ENCODE peak calls at places on chromosome 17, in seven cellular contexts. H is H1, M is stomach, O is prostate gland, C is ascending aorta, T is left ventricle myocardium inferior, N is fibroblast of lung. J is an unnamed sample.
A peak's percentile ranks its signal among the peaks of the same experiment; 100 is the strongest.

GRCh38 chr17:7133424-7133823 is 18.8 kb upstream of the ASGR2 start:
- DNase-seq in H (no peak), M (no peak), O (no peak), C (peak; percentile 73), T (peak; percentile 39), N (no peak), J (no peak)

GRCh38 chr17:55305321-55306087 is 40.7 kb downstream of the HLF start:
- DNase-seq in H (no peak), M (no peak), O (no peak), C (no peak), T (no peak), N (no peak), J (no peak)

GRCh38 chr17:72496461-72496860 is 375.6 kb downstream of the SOX9 start:
- DNase-seq in H (no peak), M (no peak), O (no peak), C (no peak), T (no peak), N (peak; percentile 94), J (no peak)

GRCh38 chr17:8888704-8889302 is 21.3 kb upstream of the PIK3R6 start:
- DNase-seq in H (no peak), M (no peak), O (no peak), C (no peak), T (no peak), N (no peak), J (no peak)

GRCh38 chr17:71085238-71086033 is 916.1 kb downstream of the KCNJ2 start:
- DNase-seq in H (peak; percentile 69), M (peak; percentile 27), O (no peak), C (no peak), T (no peak), N (no peak), J (no peak)

GRCh38 chr17:37110012-37110701 is 161.4 kb downstream of the AATF start:
- DNase-seq in H (no peak), M (no peak), O (no peak), C (no peak), T (no peak), N (no peak), J (no peak)

GRCh38 chr17:82461827-82462524 is 3.4 kb downstream of the NARF start:
- DNase-seq in H (no peak), M (peak; percentile 78), O (no peak), C (no peak), T (no peak), N (no peak), J (no peak)

GRCh38 chr17:78532922-78533640 is 44.1 kb downstream of the DNAH17 start:
- DNase-seq in H (no peak), M (no peak), O (no peak), C (no peak), T (no peak), N (peak; percentile 85), J (no peak)

GRCh38 chr17:72259977-72260376 is 139.2 kb downstream of the SOX9 start:
- DNase-seq in H (no peak), M (no peak), O (no peak), C (no peak), T (no peak), N (no peak), J (no peak)

GRCh38 chr17:58960068-58960467 is 146.6 kb downstream of the TRIM37 start:
- DNase-seq in H (no peak), M (no peak), O (peak; percentile 72), C (no peak), T (no peak), N (peak; percentile 82), J (no peak)

GRCh38 chr17:48759288-48759687 is 30.7 kb upstream of the HOXB13 start:
- DNase-seq in H (no peak), M (no peak), O (no peak), C (no peak), T (no peak), N (no peak), J (no peak)

GRCh38 chr17:77737442-77738265 is 220.8 kb upstream of the TNRC6C start:
- DNase-seq in H (peak; percentile 26), M (peak; percentile 16), O (no peak), C (peak; percentile 31), T (no peak), N (no peak), J (no peak)

GRCh38 chr17:72432881-72433280 is 312.1 kb downstream of the SOX9 start:
- DNase-seq in H (no peak), M (no peak), O (no peak), C (peak; percentile 7), T (no peak), N (no peak), J (no peak)

GRCh38 chr17:7027335-7027734 is 4.5 kb downstream of the BCL6B start:
- DNase-seq in H (no peak), M (no peak), O (no peak), C (no peak), T (no peak), N (no peak), J (no peak)

GRCh38 chr17:7411427-7411750 is 3.7 kb downstream of the NLGN2 start:
- DNase-seq in H (no peak), M (no peak), O (no peak), C (no peak), T (no peak), N (no peak), J (no peak)

GRCh38 chr17:75478508-75478907 is 22.1 kb downstream of the TMEM94 start:
- DNase-seq in H (no peak), M (no peak), O (no peak), C (no peak), T (no peak), N (peak; percentile 24), J (no peak)

GRCh38 chr17:16215002-16215272 is 397 bp downstream of the NCOR1 start:
- DNase-seq in H (no peak), M (peak; percentile 47), O (peak; percentile 18), C (peak; percentile 72), T (peak; percentile 45), N (peak; percentile 40), J (no peak)

GRCh38 chr17:58280480-58281217 is at the start of gene MPO:
- DNase-seq in H (no peak), M (no peak), O (no peak), C (no peak), T (no peak), N (no peak), J (no peak)

GRCh38 chr17:44211281-44212265 is 7.9 kb downstream of the UBTF start:
- DNase-seq in H (no peak), M (no peak), O (no peak), C (no peak), T (no peak), N (no peak), J (no peak)
- H3K27ac ChIP-seq in H (no peak overlapping the region), M (no peak overlapping the region), O (no peak overlapping the region), C (no peak overlapping the region), T (no peak overlapping the region), N (no peak overlapping the region), J (peak overlapping the region; percentile 74)

DNA sequence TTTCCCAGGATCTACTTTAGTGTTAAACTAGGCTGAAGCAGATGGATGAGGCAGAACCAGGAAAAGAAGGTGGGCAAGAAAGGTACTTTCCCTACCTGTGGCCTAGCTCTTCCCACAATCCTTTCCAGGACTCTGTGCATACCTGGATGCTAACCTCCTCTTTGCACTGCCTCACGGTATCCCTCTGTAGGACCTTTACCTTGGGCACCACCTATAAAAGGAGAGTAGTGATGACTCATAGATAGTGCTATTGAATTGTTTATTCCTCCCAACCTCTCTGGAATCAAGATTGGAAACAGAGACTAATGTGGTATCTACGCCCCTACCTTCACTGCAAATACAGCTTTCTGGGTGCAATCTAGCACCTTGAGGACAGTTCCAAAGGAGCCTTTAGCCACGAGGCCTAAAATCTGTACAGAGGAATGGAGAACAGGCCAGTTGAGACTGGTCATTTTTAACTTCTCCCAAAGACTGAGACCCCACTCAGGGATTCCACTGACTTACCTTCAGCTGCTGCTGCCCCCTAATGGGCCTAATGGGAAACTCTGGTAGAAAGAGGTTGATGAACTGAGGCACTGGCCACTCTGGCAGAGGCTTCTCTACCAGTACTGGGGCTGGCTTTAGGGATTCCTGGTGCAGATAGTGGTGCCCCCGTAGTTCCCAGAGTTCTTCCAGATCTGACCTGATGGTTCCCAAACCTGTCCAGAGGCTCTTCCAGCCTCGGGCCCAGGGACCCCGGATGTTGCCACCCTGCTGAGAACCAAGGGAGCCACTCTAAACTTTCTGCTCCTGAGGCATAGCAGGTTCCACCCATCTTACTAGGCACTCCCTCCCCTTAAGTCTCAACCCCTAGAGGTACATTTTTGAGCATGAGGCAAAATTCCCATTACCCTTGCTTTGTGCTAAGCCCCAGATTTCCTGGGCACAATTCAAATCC is 781 bp downstream of the RSKR start:
- DNase-seq in H (peak; percentile 71), M (peak; percentile 33), O (no peak), C (no peak), T (no peak), N (peak; percentile 23), J (no peak)
- TF ChIP-seq CTCF in H (peak; percentile 64), M (peak; percentile 37), O (peak; percentile 58), C (peak; percentile 43), T (peak; percentile 79), N (peak; percentile 83), J (peak; percentile 72)

DNA sequence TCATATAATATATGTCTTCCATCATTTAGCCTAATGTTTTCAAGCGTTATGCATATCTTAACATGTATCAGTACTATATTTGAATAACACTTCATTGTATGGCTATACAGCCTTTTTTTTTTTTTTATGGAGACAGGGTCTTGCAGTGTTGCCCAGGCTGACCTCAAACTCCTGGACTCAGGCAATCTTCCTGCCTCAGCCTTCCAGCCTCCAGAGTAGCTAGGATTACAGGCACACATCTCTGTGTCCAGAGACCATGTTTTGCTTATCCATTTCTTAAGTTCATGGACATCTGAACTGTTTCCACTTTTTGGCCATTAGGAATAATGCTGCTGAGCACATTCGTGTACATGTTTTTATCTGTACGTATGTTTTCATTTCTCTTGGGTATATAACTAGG is 7.8 kb downstream of the BPTF start:
- DNase-seq in H (peak; percentile 8), M (no peak), O (no peak), C (no peak), T (no peak), N (no peak), J (no peak)
- H3K4me1 ChIP-seq in H (peaks cover 2% of the 10 kb centered on the region), M (peaks cover 92% of the 10 kb centered on the region), O (no peaks in the 10 kb centered on the region), C (peaks cover 19% of the 10 kb centered on the region), T (peaks cover 72% of the 10 kb centered on the region), N (peaks cover 16% of the 10 kb centered on the region), J (peaks cover 31% of the 10 kb centered on the region)

GRCh38 chr17:64178011-64178825 is 48.3 kb upstream of the ERN1 start:
- DNase-seq in H (no peak), M (peak; percentile 38), O (no peak), C (no peak), T (no peak), N (peak; percentile 30), J (no peak)

GRCh38 chr17:64174686-64175456 is 44.9 kb upstream of the ERN1 start:
- DNase-seq in H (no peak), M (no peak), O (no peak), C (peak; percentile 79), T (no peak), N (peak; percentile 30), J (no peak)

GRCh38 chr17:64177346-64178010 is 47.5 kb upstream of the ERN1 start:
- DNase-seq in H (no peak), M (no peak), O (no peak), C (no peak), T (no peak), N (no peak), J (no peak)

GRCh38 chr17:64173646-64174045 is 43.7 kb upstream of the ERN1 start:
- DNase-seq in H (no peak), M (no peak), O (no peak), C (no peak), T (no peak), N (no peak), J (no peak)

DNA sequence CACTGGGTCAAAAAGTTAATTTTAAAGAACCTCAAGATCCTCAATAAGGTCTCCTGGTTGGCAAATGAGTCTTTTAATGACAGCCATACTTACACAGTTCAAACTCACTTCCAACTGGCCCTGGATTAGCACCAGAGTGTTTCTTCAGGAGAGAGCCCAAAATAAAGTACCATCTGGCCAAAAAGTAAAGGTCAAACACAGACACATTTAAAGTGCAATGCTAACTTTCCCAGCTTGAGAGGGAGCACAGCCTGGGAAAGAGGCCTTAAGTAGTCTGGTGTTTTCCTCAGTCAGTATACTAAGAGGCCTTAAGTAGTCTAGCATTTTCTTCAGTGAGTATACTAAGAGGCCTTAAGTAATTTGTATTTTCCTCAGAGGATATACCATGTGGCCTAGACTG is 46.6 kb upstream of the ERN1 start:
- DNase-seq in H (no peak), M (no peak), O (no peak), C (no peak), T (no peak), N (no peak), J (no peak)
- H3K27ac ChIP-seq in H (no peak overlapping the region), M (no peak overlapping the region), O (no peak overlapping the region), C (peak overlapping the region; percentile 85), T (peak overlapping the region; percentile 68), N (no peak overlapping the region), J (peak overlapping the region; percentile 43)

J was measured in sigmoid colon.